ENCODE peak calls at places on chromosome 11, in eight cellular contexts. Y is AG20443; G is HTR-8/SVneo; T is stimulated activated CD8-positive, alpha-beta memory T cell treated with anti-CD3 and anti-CD28 coated beads, Interleukin-12 subunit alpha, Interleukin-12 subunit beta, amount 100 ng/mL, for 1 hour; K is HT1080; R is fibroblast of mammary gland; H is RCC 7860; C is mucosa of gallbladder. O is an unnamed sample.

GRCh38 chr11:2419638-2420501 is 19.3 kb downstream of the TSSC4 start:
- DNase-seq in Y (peak), G (peak), T (peak), K (peak), R (peak), H (peak), C (peak), O (peak)

GRCh38 chr11:606245-606644 is 9.5 kb downstream of the IRF7 start:
- DNase-seq in Y (peak), G (no peak), T (no peak), K (peak), R (peak), H (no peak), C (peak), O (no peak)

GRCh38 chr11:121615506-121615905 is 162.7 kb upstream of the SORL1-AS1 start:
- DNase-seq in Y (peak), G (no peak), T (no peak), K (peak), R (peak), H (no peak), C (no peak), O (no peak)

GRCh38 chr11:108498046-108498815 is at the start of gene POGLUT3:
- DNase-seq in Y (peak), G (peak), T (no peak), K (peak), R (peak), H (no peak), C (peak), O (peak)

GRCh38 chr11:112961751-112962747 is 829 bp downstream of the NCAM1 start:
- DNase-seq in Y (peak), G (peak), T (no peak), K (peak), R (no peak), H (no peak), C (no peak), O (peak)

GRCh38 chr11:127017482-127017881 is 16.9 kb upstream of the KIRREL3 start:
- DNase-seq in Y (peak), G (peak), T (no peak), K (peak), R (peak), H (peak), C (peak), O (no peak)

GRCh38 chr11:59174664-59175033 is 2.7 kb downstream of the DTX4 start:
- DNase-seq in Y (no peak), G (no peak), T (no peak), K (peak), R (no peak), H (peak), C (peak), O (no peak)

GRCh38 chr11:8081591-8082021 is 595 bp downstream of the TUB start:
- DNase-seq in Y (peak), G (no peak), T (no peak), K (no peak), R (no peak), H (no peak), C (no peak), O (no peak)

GRCh38 chr11:119999220-119999619 is 138.7 kb downstream of the TRIM29 start:
- DNase-seq in Y (no peak), G (no peak), T (no peak), K (no peak), R (no peak), H (no peak), C (no peak), O (no peak)

GRCh38 chr11:565921-566509 is 5.2 kb downstream of the RASSF7 start:
- DNase-seq in Y (no peak), G (no peak), T (no peak), K (no peak), R (no peak), H (no peak), C (no peak), O (no peak)

GRCh38 chr11:88402784-88403183 is 65.2 kb upstream of the CTSC start:
- DNase-seq in Y (peak), G (no peak), T (no peak), K (no peak), R (peak), H (peak), C (no peak), O (no peak)

GRCh38 chr11:86035164-86035563 is 33.7 kb downstream of the PICALM start:
- DNase-seq in Y (no peak), G (no peak), T (no peak), K (no peak), R (no peak), H (no peak), C (no peak), O (no peak)

GRCh38 chr11:92149996-92150395 is 74.6 kb upstream of the FAT3 start:
- DNase-seq in Y (no peak), G (no peak), T (no peak), K (no peak), R (no peak), H (no peak), C (no peak), O (no peak)

GRCh38 chr11:64894070-64894811 is 15.8 kb upstream of the EHD1 start:
- DNase-seq in Y (peak), G (peak), T (peak), K (peak), R (peak), H (peak), C (peak), O (peak)

GRCh38 chr11:116059909-116060308 is 555.7 kb upstream of the CADM1 start:
- DNase-seq in Y (no peak), G (no peak), T (no peak), K (no peak), R (no peak), H (no peak), C (no peak), O (peak)

GRCh38 chr11:73321342-73322110 is 13.4 kb downstream of the ARHGEF17 start:
- DNase-seq in Y (no peak), G (peak), T (no peak), K (peak), R (no peak), H (no peak), C (peak), O (peak)

GRCh38 chr11:116336540-116336939 is 436.2 kb downstream of the BUD13 start:
- DNase-seq in Y (no peak), G (no peak), T (no peak), K (no peak), R (no peak), H (no peak), C (no peak), O (peak)

GRCh38 chr11:6214530-6214929 is 9.2 kb downstream of the C11orf42 start:
- DNase-seq in Y (no peak), G (no peak), T (no peak), K (no peak), R (no peak), H (no peak), C (no peak), O (no peak)

GRCh38 chr11:62922653-62923371 is 1.6 kb upstream of the CHRM1 start:
- DNase-seq in Y (peak), G (no peak), T (no peak), K (no peak), R (peak), H (no peak), C (no peak), O (no peak)

GRCh38 chr11:34890812-34891211 is 25.4 kb downstream of the APIP start:
- DNase-seq in Y (peak), G (peak), T (no peak), K (peak), R (peak), H (peak), C (no peak), O (peak)

GRCh38 chr11:102730036-102730815 is 5.5 kb upstream of the MMP8 start:
- DNase-seq in Y (peak), G (no peak), T (no peak), K (peak), R (peak), H (no peak), C (no peak), O (no peak)

GRCh38 chr11:67098799-67099198 is 20.3 kb upstream of the KDM2A start:
- DNase-seq in Y (no peak), G (no peak), T (no peak), K (no peak), R (no peak), H (no peak), C (no peak), O (no peak)

GRCh38 chr11:23573430-23573829 is 713.2 kb upstream of the CCDC179 start:
- DNase-seq in Y (no peak), G (no peak), T (no peak), K (peak), R (no peak), H (no peak), C (no peak), O (no peak)

GRCh38 chr11:76443254-76443935 is 1.4 kb upstream of the EMSY start:
- DNase-seq in Y (no peak), G (no peak), T (no peak), K (no peak), R (peak), H (no peak), C (no peak), O (peak)

GRCh38 chr11:5938603-5938965 is 3.5 kb upstream of the OR56A3 start:
- DNase-seq in Y (no peak), G (no peak), T (no peak), K (no peak), R (no peak), H (no peak), C (no peak), O (peak)

GRCh38 chr11:749731-750130 is 2.5 kb downstream of the TALDO1 start:
- DNase-seq in Y (no peak), G (no peak), T (no peak), K (no peak), R (peak), H (no peak), C (no peak), O (no peak)

GRCh38 chr11:128236506-128237498 is 350.6 kb downstream of the ETS1 start:
- DNase-seq in Y (no peak), G (no peak), T (no peak), K (no peak), R (no peak), H (no peak), C (no peak), O (no peak)